ENCODE peak calls at places on chromosome 5, in seven cellular contexts. Y is NCI-H446; W is CD4-positive, alpha-beta T cell; V is naive thymus-derived CD8-positive, alpha-beta T cell; H is stimulated activated CD4-positive, alpha-beta T cell treated with anti-CD3 and anti-CD28 coated beads, Interleukin-12 subunit alpha, Interleukin-12 subunit beta, amount 100 ng/mL, for 4 hours; T is LoVo; P is left ventricle myocardium superior. G is an unnamed sample.
A peak's percentile ranks its signal among the peaks of the same experiment; 100 is the strongest.

GRCh38 chr5:31027726-31028125 is 165.8 kb upstream of the CDH6 start:
- DNase-seq in P (no peak), T (no peak), H (no peak), V (no peak), Y (no peak), W (no peak), G (no peak)

GRCh38 chr5:149153751-149154610 is 12.7 kb downstream of the ABLIM3 start:
- DNase-seq in W (no peak), Y (no peak), V (no peak), H (no peak), P (peak; percentile 75), T (no peak), G (no peak)

GRCh38 chr5:67195406-67196275 is 958 bp downstream of the CD180 start:
- DNase-seq in P (no peak), H (no peak), W (no peak), T (no peak), Y (peak; percentile 79), V (no peak), G (no peak)

GRCh38 chr5:16618138-16618897 is 1.5 kb upstream of the RETREG1 start:
- DNase-seq in P (no peak), Y (no peak), H (no peak), V (no peak), W (no peak), T (no peak), G (no peak)

GRCh38 chr5:65961644-65962043 is 35.3 kb downstream of the ERBIN start:
- DNase-seq in Y (no peak), T (no peak), H (no peak), V (no peak), P (no peak), W (no peak), G (no peak)

GRCh38 chr5:159605585-159605984 is 275.3 kb upstream of the IL12B start:
- DNase-seq in Y (no peak), V (no peak), H (no peak), P (peak; percentile 35), W (no peak), T (no peak), G (no peak)

GRCh38 chr5:3347741-3348140 is 247.9 kb upstream of the IRX1 start:
- DNase-seq in V (no peak), H (no peak), Y (no peak), T (no peak), P (no peak), W (no peak), G (peak; percentile 24)

GRCh38 chr5:1499851-1500250 is 23.9 kb downstream of the LPCAT1 start:
- DNase-seq in H (no peak), Y (no peak), P (no peak), T (no peak), W (no peak), V (no peak), G (no peak)

GRCh38 chr5:24850911-24851310 is 206.1 kb upstream of the CDH10 start:
- DNase-seq in P (no peak), W (no peak), Y (no peak), T (no peak), H (no peak), V (no peak), G (no peak)

GRCh38 chr5:34563951-34564705 is 92.0 kb upstream of the RAI14 start:
- DNase-seq in H (no peak), W (no peak), P (no peak), V (no peak), Y (no peak), T (no peak), G (no peak)

GRCh38 chr5:103896593-103896992 is 334.0 kb upstream of the NUDT12 start:
- DNase-seq in V (no peak), W (no peak), H (no peak), Y (no peak), T (no peak), P (no peak), G (no peak)

G was measured in Peyer's patch.